ENCODE peak calls at places on chromosomes 3 and 15, in six cellular contexts. I is stimulated activated CD8-positive, alpha-beta memory T cell treated with anti-CD3 and anti-CD28 coated beads, Interleukin-12 subunit alpha, Interleukin-12 subunit beta, amount 100 ng/mL, for 1 hour; U is kidney; V is HT-29; Y is glutamatergic neuron; H is foreskin melanocyte. L is an unnamed sample.

GRCh38 chr3:41297750-41298149 is 98.4 kb downstream of the CTNNB1 start:
- DNase-seq in I (no peak), U (no peak), V (no peak), Y (no peak), H (no peak), L (no peak)

GRCh38 chr15:46848704-46849103 is 868.6 kb upstream of the SEMA6D start:
- DNase-seq in I (no peak), U (no peak), V (no peak), Y (no peak), H (no peak), L (no peak)

GRCh38 chr15:83694030-83694429 is 40.1 kb downstream of the ADAMTSL3 start:
- DNase-seq in I (no peak), U (no peak), V (no peak), Y (no peak), H (no peak), L (no peak)

GRCh38 chr15:91039996-91040395 is 17.6 kb upstream of the VPS33B start:
- DNase-seq in I (no peak), U (no peak), V (no peak), Y (no peak), H (no peak), L (no peak)

GRCh38 chr15:74133071-74133702 is 2.8 kb downstream of the ISLR2 start:
- DNase-seq in I (no peak), U (peak), V (no peak), Y (no peak), H (no peak), L (no peak)

GRCh38 chr3:184348057-184348382 is 10.6 kb downstream of the FAM131A start:
- DNase-seq in I (no peak), U (no peak), V (no peak), Y (no peak), H (no peak), L (no peak)

GRCh38 chr3:48765376-48765775 is 48.4 kb upstream of the IP6K2 start:
- DNase-seq in I (no peak), U (no peak), V (peak), Y (no peak), H (no peak), L (peak)

GRCh38 chr3:65436580-65436979 is 602.1 kb downstream of the MAGI1 start:
- DNase-seq in I (no peak), U (no peak), V (peak), Y (peak), H (no peak), L (peak)

GRCh38 chr3:21356402-21356801 is 394.6 kb downstream of the ZNF385D start:
- DNase-seq in I (no peak), U (no peak), V (no peak), Y (no peak), H (no peak), L (no peak)

GRCh38 chr3:9414822-9415221 is 17.4 kb downstream of the SETD5 start:
- DNase-seq in I (no peak), U (no peak), V (no peak), Y (no peak), H (no peak), L (no peak)